ENCODE peak calls at places on chromosomes 1 and 21, in eight cellular contexts. One of them, this sample, is unnamed.

GRCh38 chr1:30684881-30685795 is 38.2 kb downstream of the MATN1 start:
- DNase-seq in endothelial cell: peak; percentile 49
- DNase-seq in NCI-H524 treated with DMSO at 0.1 percent for 48 hours: peak; percentile 29
- DNase-seq in T-helper 17 cell: no peak
- DNase-seq in activated CD4-positive, alpha-beta T cell treated with anti-CD3 and anti-CD28 coated beads, Interleukin-2, amount 10 ng/mL, durations not matched to agents 7 days and 5 days: no peak
- DNase-seq in stimulated activated CD8-positive, alpha-beta memory T cell treated with anti-CD3 and anti-CD28 coated beads, Interleukin-4, amount 100 ng/mL, for 1 hour: no peak
- DNase-seq in heart right ventricle: peak; percentile 23
- DNase-seq in HFFc6: no peak
- DNase-seq in this sample: no peak

GRCh38 chr1:151514366-151514765 is 3.2 kb downstream of the CGN start:
- DNase-seq in endothelial cell: no peak
- DNase-seq in NCI-H524 treated with DMSO at 0.1 percent for 48 hours: no peak
- DNase-seq in T-helper 17 cell: no peak
- DNase-seq in activated CD4-positive, alpha-beta T cell treated with anti-CD3 and anti-CD28 coated beads, Interleukin-2, amount 10 ng/mL, durations not matched to agents 7 days and 5 days: no peak
- DNase-seq in stimulated activated CD8-positive, alpha-beta memory T cell treated with anti-CD3 and anti-CD28 coated beads, Interleukin-4, amount 100 ng/mL, for 1 hour: no peak
- DNase-seq in heart right ventricle: no peak
- DNase-seq in HFFc6: no peak
- DNase-seq in this sample: no peak

GRCh38 chr1:46646331-46646730 is 21.8 kb downstream of the ATPAF1 start:
- DNase-seq in endothelial cell: no peak
- DNase-seq in NCI-H524 treated with DMSO at 0.1 percent for 48 hours: no peak
- DNase-seq in T-helper 17 cell: no peak
- DNase-seq in activated CD4-positive, alpha-beta T cell treated with anti-CD3 and anti-CD28 coated beads, Interleukin-2, amount 10 ng/mL, durations not matched to agents 7 days and 5 days: no peak
- DNase-seq in stimulated activated CD8-positive, alpha-beta memory T cell treated with anti-CD3 and anti-CD28 coated beads, Interleukin-4, amount 100 ng/mL, for 1 hour: no peak
- DNase-seq in heart right ventricle: no peak
- DNase-seq in HFFc6: no peak
- DNase-seq in this sample: no peak

GRCh38 chr1:203669739-203670138 is 43.1 kb downstream of the ATP2B4 start:
- DNase-seq in endothelial cell: no peak
- DNase-seq in NCI-H524 treated with DMSO at 0.1 percent for 48 hours: no peak
- DNase-seq in T-helper 17 cell: no peak
- DNase-seq in activated CD4-positive, alpha-beta T cell treated with anti-CD3 and anti-CD28 coated beads, Interleukin-2, amount 10 ng/mL, durations not matched to agents 7 days and 5 days: no peak
- DNase-seq in stimulated activated CD8-positive, alpha-beta memory T cell treated with anti-CD3 and anti-CD28 coated beads, Interleukin-4, amount 100 ng/mL, for 1 hour: no peak
- DNase-seq in heart right ventricle: no peak
- DNase-seq in HFFc6: no peak
- DNase-seq in this sample: no peak

GRCh38 chr21:37437376-37438080 is 71.0 kb downstream of the DYRK1A start:
- DNase-seq in endothelial cell: no peak
- DNase-seq in NCI-H524 treated with DMSO at 0.1 percent for 48 hours: no peak
- DNase-seq in T-helper 17 cell: no peak
- DNase-seq in activated CD4-positive, alpha-beta T cell treated with anti-CD3 and anti-CD28 coated beads, Interleukin-2, amount 10 ng/mL, durations not matched to agents 7 days and 5 days: no peak
- DNase-seq in stimulated activated CD8-positive, alpha-beta memory T cell treated with anti-CD3 and anti-CD28 coated beads, Interleukin-4, amount 100 ng/mL, for 1 hour: no peak
- DNase-seq in heart right ventricle: no peak
- DNase-seq in HFFc6: no peak
- DNase-seq in this sample: no peak

GRCh38 chr1:55751776-55752175 is 536.6 kb upstream of the USP24 start:
- DNase-seq in endothelial cell: no peak
- DNase-seq in NCI-H524 treated with DMSO at 0.1 percent for 48 hours: no peak
- DNase-seq in T-helper 17 cell: no peak
- DNase-seq in activated CD4-positive, alpha-beta T cell treated with anti-CD3 and anti-CD28 coated beads, Interleukin-2, amount 10 ng/mL, durations not matched to agents 7 days and 5 days: no peak
- DNase-seq in stimulated activated CD8-positive, alpha-beta memory T cell treated with anti-CD3 and anti-CD28 coated beads, Interleukin-4, amount 100 ng/mL, for 1 hour: no peak
- DNase-seq in heart right ventricle: no peak
- DNase-seq in HFFc6: no peak
- DNase-seq in this sample: no peak

GRCh38 chr1:23979387-23980005 is 631 bp downstream of the SRSF10 start:
- DNase-seq in endothelial cell: no peak
- DNase-seq in NCI-H524 treated with DMSO at 0.1 percent for 48 hours: no peak
- DNase-seq in T-helper 17 cell: no peak
- DNase-seq in activated CD4-positive, alpha-beta T cell treated with anti-CD3 and anti-CD28 coated beads, Interleukin-2, amount 10 ng/mL, durations not matched to agents 7 days and 5 days: no peak
- DNase-seq in stimulated activated CD8-positive, alpha-beta memory T cell treated with anti-CD3 and anti-CD28 coated beads, Interleukin-4, amount 100 ng/mL, for 1 hour: no peak
- DNase-seq in heart right ventricle: no peak
- DNase-seq in HFFc6: no peak
- DNase-seq in this sample: no peak

GRCh38 chr1:156402621-156403020 is 33.6 kb downstream of the RHBG start:
- DNase-seq in endothelial cell: no peak
- DNase-seq in NCI-H524 treated with DMSO at 0.1 percent for 48 hours: no peak
- DNase-seq in T-helper 17 cell: no peak
- DNase-seq in activated CD4-positive, alpha-beta T cell treated with anti-CD3 and anti-CD28 coated beads, Interleukin-2, amount 10 ng/mL, durations not matched to agents 7 days and 5 days: no peak
- DNase-seq in stimulated activated CD8-positive, alpha-beta memory T cell treated with anti-CD3 and anti-CD28 coated beads, Interleukin-4, amount 100 ng/mL, for 1 hour: no peak
- DNase-seq in heart right ventricle: no peak
- DNase-seq in HFFc6: no peak
- DNase-seq in this sample: no peak

GRCh38 chr1:207049974-207050391 is 1.0 kb downstream of the YOD1 start:
- DNase-seq in endothelial cell: no peak
- DNase-seq in NCI-H524 treated with DMSO at 0.1 percent for 48 hours: peak; percentile 4
- DNase-seq in T-helper 17 cell: peak; percentile 34
- DNase-seq in activated CD4-positive, alpha-beta T cell treated with anti-CD3 and anti-CD28 coated beads, Interleukin-2, amount 10 ng/mL, durations not matched to agents 7 days and 5 days: peak; percentile 72
- DNase-seq in stimulated activated CD8-positive, alpha-beta memory T cell treated with anti-CD3 and anti-CD28 coated beads, Interleukin-4, amount 100 ng/mL, for 1 hour: no peak
- DNase-seq in heart right ventricle: peak; percentile 54
- DNase-seq in HFFc6: peak; percentile 46
- DNase-seq in this sample: peak; percentile 78

GRCh38 chr1:29753244-29753643 is 516.9 kb downstream of the PTPRU start:
- DNase-seq in endothelial cell: no peak
- DNase-seq in NCI-H524 treated with DMSO at 0.1 percent for 48 hours: no peak
- DNase-seq in T-helper 17 cell: no peak
- DNase-seq in activated CD4-positive, alpha-beta T cell treated with anti-CD3 and anti-CD28 coated beads, Interleukin-2, amount 10 ng/mL, durations not matched to agents 7 days and 5 days: no peak
- DNase-seq in stimulated activated CD8-positive, alpha-beta memory T cell treated with anti-CD3 and anti-CD28 coated beads, Interleukin-4, amount 100 ng/mL, for 1 hour: no peak
- DNase-seq in heart right ventricle: no peak
- DNase-seq in HFFc6: no peak
- DNase-seq in this sample: no peak

GRCh38 chr1:152035406-152036315 is 1.1 kb downstream of the S100A11 start:
- DNase-seq in endothelial cell: peak; percentile 18
- DNase-seq in NCI-H524 treated with DMSO at 0.1 percent for 48 hours: no peak
- DNase-seq in T-helper 17 cell: no peak
- DNase-seq in activated CD4-positive, alpha-beta T cell treated with anti-CD3 and anti-CD28 coated beads, Interleukin-2, amount 10 ng/mL, durations not matched to agents 7 days and 5 days: no peak
- DNase-seq in stimulated activated CD8-positive, alpha-beta memory T cell treated with anti-CD3 and anti-CD28 coated beads, Interleukin-4, amount 100 ng/mL, for 1 hour: no peak
- DNase-seq in heart right ventricle: peak; percentile 16
- DNase-seq in HFFc6: no peak
- DNase-seq in this sample: peak; percentile 27

GRCh38 chr1:60227581-60228252 is 154.1 kb upstream of the C1orf87 start:
- DNase-seq in endothelial cell: no peak
- DNase-seq in NCI-H524 treated with DMSO at 0.1 percent for 48 hours: no peak
- DNase-seq in T-helper 17 cell: no peak
- DNase-seq in activated CD4-positive, alpha-beta T cell treated with anti-CD3 and anti-CD28 coated beads, Interleukin-2, amount 10 ng/mL, durations not matched to agents 7 days and 5 days: no peak
- DNase-seq in stimulated activated CD8-positive, alpha-beta memory T cell treated with anti-CD3 and anti-CD28 coated beads, Interleukin-4, amount 100 ng/mL, for 1 hour: no peak
- DNase-seq in heart right ventricle: no peak
- DNase-seq in HFFc6: no peak
- DNase-seq in this sample: no peak

GRCh38 chr1:235855811-235856429 is 10.8 kb downstream of the LYST start:
- DNase-seq in endothelial cell: no peak
- DNase-seq in NCI-H524 treated with DMSO at 0.1 percent for 48 hours: no peak
- DNase-seq in T-helper 17 cell: no peak
- DNase-seq in activated CD4-positive, alpha-beta T cell treated with anti-CD3 and anti-CD28 coated beads, Interleukin-2, amount 10 ng/mL, durations not matched to agents 7 days and 5 days: no peak
- DNase-seq in stimulated activated CD8-positive, alpha-beta memory T cell treated with anti-CD3 and anti-CD28 coated beads, Interleukin-4, amount 100 ng/mL, for 1 hour: no peak
- DNase-seq in heart right ventricle: no peak
- DNase-seq in HFFc6: no peak
- DNase-seq in this sample: no peak

GRCh38 chr1:117015701-117016100 is 14.1 kb downstream of the CD101 start:
- DNase-seq in endothelial cell: no peak
- DNase-seq in NCI-H524 treated with DMSO at 0.1 percent for 48 hours: no peak
- DNase-seq in T-helper 17 cell: no peak
- DNase-seq in activated CD4-positive, alpha-beta T cell treated with anti-CD3 and anti-CD28 coated beads, Interleukin-2, amount 10 ng/mL, durations not matched to agents 7 days and 5 days: no peak
- DNase-seq in stimulated activated CD8-positive, alpha-beta memory T cell treated with anti-CD3 and anti-CD28 coated beads, Interleukin-4, amount 100 ng/mL, for 1 hour: no peak
- DNase-seq in heart right ventricle: no peak
- DNase-seq in HFFc6: no peak
- DNase-seq in this sample: no peak

GRCh38 chr1:200115532-200115931 is 88.0 kb downstream of the NR5A2 start:
- DNase-seq in endothelial cell: no peak
- DNase-seq in NCI-H524 treated with DMSO at 0.1 percent for 48 hours: no peak
- DNase-seq in T-helper 17 cell: no peak
- DNase-seq in activated CD4-positive, alpha-beta T cell treated with anti-CD3 and anti-CD28 coated beads, Interleukin-2, amount 10 ng/mL, durations not matched to agents 7 days and 5 days: no peak
- DNase-seq in stimulated activated CD8-positive, alpha-beta memory T cell treated with anti-CD3 and anti-CD28 coated beads, Interleukin-4, amount 100 ng/mL, for 1 hour: no peak
- DNase-seq in heart right ventricle: no peak
- DNase-seq in HFFc6: no peak
- DNase-seq in this sample: no peak

GRCh38 chr1:22258696-22259095 is 115.8 kb upstream of the WNT4 start:
- DNase-seq in endothelial cell: no peak
- DNase-seq in NCI-H524 treated with DMSO at 0.1 percent for 48 hours: no peak
- DNase-seq in T-helper 17 cell: no peak
- DNase-seq in activated CD4-positive, alpha-beta T cell treated with anti-CD3 and anti-CD28 coated beads, Interleukin-2, amount 10 ng/mL, durations not matched to agents 7 days and 5 days: no peak
- DNase-seq in stimulated activated CD8-positive, alpha-beta memory T cell treated with anti-CD3 and anti-CD28 coated beads, Interleukin-4, amount 100 ng/mL, for 1 hour: no peak
- DNase-seq in heart right ventricle: no peak
- DNase-seq in HFFc6: no peak
- DNase-seq in this sample: no peak

GRCh38 chr1:57131701-57132394 is 166.0 kb upstream of the C8B start:
- DNase-seq in endothelial cell: no peak
- DNase-seq in NCI-H524 treated with DMSO at 0.1 percent for 48 hours: no peak
- DNase-seq in T-helper 17 cell: no peak
- DNase-seq in activated CD4-positive, alpha-beta T cell treated with anti-CD3 and anti-CD28 coated beads, Interleukin-2, amount 10 ng/mL, durations not matched to agents 7 days and 5 days: no peak
- DNase-seq in stimulated activated CD8-positive, alpha-beta memory T cell treated with anti-CD3 and anti-CD28 coated beads, Interleukin-4, amount 100 ng/mL, for 1 hour: no peak
- DNase-seq in heart right ventricle: no peak
- DNase-seq in HFFc6: no peak
- DNase-seq in this sample: no peak

GRCh38 chr1:160130486-160130885 is 14.9 kb downstream of the ATP1A2 start:
- DNase-seq in endothelial cell: no peak
- DNase-seq in NCI-H524 treated with DMSO at 0.1 percent for 48 hours: no peak
- DNase-seq in T-helper 17 cell: no peak
- DNase-seq in activated CD4-positive, alpha-beta T cell treated with anti-CD3 and anti-CD28 coated beads, Interleukin-2, amount 10 ng/mL, durations not matched to agents 7 days and 5 days: no peak
- DNase-seq in stimulated activated CD8-positive, alpha-beta memory T cell treated with anti-CD3 and anti-CD28 coated beads, Interleukin-4, amount 100 ng/mL, for 1 hour: no peak
- DNase-seq in heart right ventricle: no peak
- DNase-seq in HFFc6: no peak
- DNase-seq in this sample: no peak

GRCh38 chr1:185853739-185854138 is 119.5 kb downstream of the HMCN1 start:
- DNase-seq in endothelial cell: no peak
- DNase-seq in NCI-H524 treated with DMSO at 0.1 percent for 48 hours: no peak
- DNase-seq in T-helper 17 cell: no peak
- DNase-seq in activated CD4-positive, alpha-beta T cell treated with anti-CD3 and anti-CD28 coated beads, Interleukin-2, amount 10 ng/mL, durations not matched to agents 7 days and 5 days: no peak
- DNase-seq in stimulated activated CD8-positive, alpha-beta memory T cell treated with anti-CD3 and anti-CD28 coated beads, Interleukin-4, amount 100 ng/mL, for 1 hour: no peak
- DNase-seq in heart right ventricle: no peak
- DNase-seq in HFFc6: peak; percentile 78
- DNase-seq in this sample: no peak

GRCh38 chr1:200154069-200154767 is 126.7 kb downstream of the NR5A2 start:
- DNase-seq in endothelial cell: peak; percentile 11
- DNase-seq in NCI-H524 treated with DMSO at 0.1 percent for 48 hours: no peak
- DNase-seq in T-helper 17 cell: no peak
- DNase-seq in activated CD4-positive, alpha-beta T cell treated with anti-CD3 and anti-CD28 coated beads, Interleukin-2, amount 10 ng/mL, durations not matched to agents 7 days and 5 days: peak; percentile 68
- DNase-seq in stimulated activated CD8-positive, alpha-beta memory T cell treated with anti-CD3 and anti-CD28 coated beads, Interleukin-4, amount 100 ng/mL, for 1 hour: no peak
- DNase-seq in heart right ventricle: no peak
- DNase-seq in HFFc6: no peak
- DNase-seq in this sample: peak; percentile 91

GRCh38 chr21:36747114-36747814 is 48.3 kb downstream of the SIM2 start:
- DNase-seq in endothelial cell: peak; percentile 31
- DNase-seq in NCI-H524 treated with DMSO at 0.1 percent for 48 hours: no peak
- DNase-seq in T-helper 17 cell: no peak
- DNase-seq in activated CD4-positive, alpha-beta T cell treated with anti-CD3 and anti-CD28 coated beads, Interleukin-2, amount 10 ng/mL, durations not matched to agents 7 days and 5 days: no peak
- DNase-seq in stimulated activated CD8-positive, alpha-beta memory T cell treated with anti-CD3 and anti-CD28 coated beads, Interleukin-4, amount 100 ng/mL, for 1 hour: no peak
- DNase-seq in heart right ventricle: no peak
- DNase-seq in HFFc6: no peak
- DNase-seq in this sample: no peak

GRCh38 chr1:14815175-14815882 is 216.8 kb downstream of the KAZN start:
- DNase-seq in endothelial cell: no peak
- DNase-seq in NCI-H524 treated with DMSO at 0.1 percent for 48 hours: no peak
- DNase-seq in T-helper 17 cell: no peak
- DNase-seq in activated CD4-positive, alpha-beta T cell treated with anti-CD3 and anti-CD28 coated beads, Interleukin-2, amount 10 ng/mL, durations not matched to agents 7 days and 5 days: no peak
- DNase-seq in stimulated activated CD8-positive, alpha-beta memory T cell treated with anti-CD3 and anti-CD28 coated beads, Interleukin-4, amount 100 ng/mL, for 1 hour: no peak
- DNase-seq in heart right ventricle: no peak
- DNase-seq in HFFc6: no peak
- DNase-seq in this sample: no peak

GRCh38 chr1:185281245-185281644 is 35.8 kb downstream of the IVNS1ABP start:
- DNase-seq in endothelial cell: no peak
- DNase-seq in NCI-H524 treated with DMSO at 0.1 percent for 48 hours: no peak
- DNase-seq in T-helper 17 cell: peak; percentile 20
- DNase-seq in activated CD4-positive, alpha-beta T cell treated with anti-CD3 and anti-CD28 coated beads, Interleukin-2, amount 10 ng/mL, durations not matched to agents 7 days and 5 days: peak; percentile 42
- DNase-seq in stimulated activated CD8-positive, alpha-beta memory T cell treated with anti-CD3 and anti-CD28 coated beads, Interleukin-4, amount 100 ng/mL, for 1 hour: no peak
- DNase-seq in heart right ventricle: no peak
- DNase-seq in HFFc6: no peak
- DNase-seq in this sample: no peak

GRCh38 chr1:53601031-53601745 is 137.8 kb downstream of the GLIS1 start:
- DNase-seq in endothelial cell: no peak
- DNase-seq in NCI-H524 treated with DMSO at 0.1 percent for 48 hours: no peak
- DNase-seq in T-helper 17 cell: no peak
- DNase-seq in activated CD4-positive, alpha-beta T cell treated with anti-CD3 and anti-CD28 coated beads, Interleukin-2, amount 10 ng/mL, durations not matched to agents 7 days and 5 days: no peak
- DNase-seq in stimulated activated CD8-positive, alpha-beta memory T cell treated with anti-CD3 and anti-CD28 coated beads, Interleukin-4, amount 100 ng/mL, for 1 hour: no peak
- DNase-seq in heart right ventricle: no peak
- DNase-seq in HFFc6: no peak
- DNase-seq in this sample: no peak

GRCh38 chr1:78176448-78176847 is 130.7 kb downstream of the GIPC2 start:
- DNase-seq in endothelial cell: no peak
- DNase-seq in NCI-H524 treated with DMSO at 0.1 percent for 48 hours: no peak
- DNase-seq in T-helper 17 cell: no peak
- DNase-seq in activated CD4-positive, alpha-beta T cell treated with anti-CD3 and anti-CD28 coated beads, Interleukin-2, amount 10 ng/mL, durations not matched to agents 7 days and 5 days: no peak
- DNase-seq in stimulated activated CD8-positive, alpha-beta memory T cell treated with anti-CD3 and anti-CD28 coated beads, Interleukin-4, amount 100 ng/mL, for 1 hour: no peak
- DNase-seq in heart right ventricle: peak; percentile 6
- DNase-seq in HFFc6: peak; percentile 75
- DNase-seq in this sample: no peak

GRCh38 chr1:119372493-119373086 is 4.0 kb downstream of the HAO2 start:
- DNase-seq in endothelial cell: peak; percentile 56
- DNase-seq in NCI-H524 treated with DMSO at 0.1 percent for 48 hours: peak; percentile 41
- DNase-seq in T-helper 17 cell: no peak
- DNase-seq in activated CD4-positive, alpha-beta T cell treated with anti-CD3 and anti-CD28 coated beads, Interleukin-2, amount 10 ng/mL, durations not matched to agents 7 days and 5 days: no peak
- DNase-seq in stimulated activated CD8-positive, alpha-beta memory T cell treated with anti-CD3 and anti-CD28 coated beads, Interleukin-4, amount 100 ng/mL, for 1 hour: no peak
- DNase-seq in heart right ventricle: peak; percentile 7
- DNase-seq in HFFc6: peak; percentile 35
- DNase-seq in this sample: no peak

GRCh38 chr21:46092026-46092764 is 5.7 kb upstream of the COL6A2 start:
- DNase-seq in endothelial cell: no peak
- DNase-seq in NCI-H524 treated with DMSO at 0.1 percent for 48 hours: no peak
- DNase-seq in T-helper 17 cell: no peak
- DNase-seq in activated CD4-positive, alpha-beta T cell treated with anti-CD3 and anti-CD28 coated beads, Interleukin-2, amount 10 ng/mL, durations not matched to agents 7 days and 5 days: no peak
- DNase-seq in stimulated activated CD8-positive, alpha-beta memory T cell treated with anti-CD3 and anti-CD28 coated beads, Interleukin-4, amount 100 ng/mL, for 1 hour: no peak
- DNase-seq in heart right ventricle: peak; percentile 66
- DNase-seq in HFFc6: peak; percentile 97
- DNase-seq in this sample: no peak

GRCh38 chr1:89260042-89260441 is 12.6 kb downstream of the GBP5 start:
- DNase-seq in endothelial cell: no peak
- DNase-seq in NCI-H524 treated with DMSO at 0.1 percent for 48 hours: no peak
- DNase-seq in T-helper 17 cell: no peak
- DNase-seq in activated CD4-positive, alpha-beta T cell treated with anti-CD3 and anti-CD28 coated beads, Interleukin-2, amount 10 ng/mL, durations not matched to agents 7 days and 5 days: no peak
- DNase-seq in stimulated activated CD8-positive, alpha-beta memory T cell treated with anti-CD3 and anti-CD28 coated beads, Interleukin-4, amount 100 ng/mL, for 1 hour: no peak
- DNase-seq in heart right ventricle: no peak
- DNase-seq in HFFc6: no peak
- DNase-seq in this sample: no peak

GRCh38 chr1:162629077-162629637 is 3.1 kb upstream of the DDR2 start:
- DNase-seq in endothelial cell: no peak
- DNase-seq in NCI-H524 treated with DMSO at 0.1 percent for 48 hours: no peak
- DNase-seq in T-helper 17 cell: no peak
- DNase-seq in activated CD4-positive, alpha-beta T cell treated with anti-CD3 and anti-CD28 coated beads, Interleukin-2, amount 10 ng/mL, durations not matched to agents 7 days and 5 days: no peak
- DNase-seq in stimulated activated CD8-positive, alpha-beta memory T cell treated with anti-CD3 and anti-CD28 coated beads, Interleukin-4, amount 100 ng/mL, for 1 hour: no peak
- DNase-seq in heart right ventricle: no peak
- DNase-seq in HFFc6: peak; percentile 11
- DNase-seq in this sample: no peak